ENCODE peak calls at places on chromosomes 3 and 15, in five cellular contexts. T is mesendoderm, H is neuronal stem cell, V is IMR-90, I is H1. P is an unnamed sample.

GRCh38 chr3:159838936-159839335 is 149.7 kb upstream of the IL12A start:
- DNase-seq in T (no peak), H (no peak), V (no peak), I (no peak), P (no peak)

GRCh38 chr3:134312873-134313838 is 61.1 kb downstream of the AMOTL2 start:
- DNase-seq in T (peak; percentile 92), H (peak; percentile 68), V (peak; percentile 76), I (no peak), P (peak; percentile 88)

GRCh38 chr3:172065967-172066762 is 26.8 kb downstream of the FNDC3B start:
- DNase-seq in T (no peak), H (no peak), V (peak; percentile 68), I (no peak), P (no peak)

GRCh38 chr3:152271465-152272035 is 2.8 kb downstream of the MBNL1 start:
- DNase-seq in T (no peak), H (no peak), V (no peak), I (no peak), P (no peak)

GRCh38 chr15:34223904-34224596 is 766 bp upstream of the EMC4 start:
- DNase-seq in T (no peak), H (no peak), V (peak; percentile 13), I (no peak), P (no peak)

GRCh38 chr3:8824238-8824637 is 54.8 kb upstream of the OXTR start:
- DNase-seq in T (no peak), H (no peak), V (peak; percentile 66), I (no peak), P (no peak)

GRCh38 chr3:120393252-120393651 is 44.1 kb upstream of the LRRC58 start:
- DNase-seq in T (no peak), H (no peak), V (peak; percentile 21), I (no peak), P (no peak)

GRCh38 chr3:5298453-5298852 is 110.9 kb downstream of the EDEM1 start:
- DNase-seq in T (no peak), H (no peak), V (no peak), I (no peak), P (no peak)

GRCh38 chr15:75200765-75201608 is 695 bp upstream of the C15orf39 start:
- DNase-seq in T (peak; percentile 87), H (peak; percentile 51), V (no peak), I (peak; percentile 63), P (peak; percentile 90)

GRCh38 chr3:106068386-106068785 is 199.6 kb upstream of the CBLB start:
- DNase-seq in T (no peak), H (no peak), V (no peak), I (no peak), P (no peak)

GRCh38 chr3:186640473-186640818 is 247 bp downstream of the FETUB start:
- DNase-seq in T (no peak), H (no peak), V (no peak), I (no peak), P (peak; percentile 62)

GRCh38 chr3:193914602-193915001 is 221.3 kb upstream of the HES1 start:
- DNase-seq in T (no peak), H (no peak), V (no peak), I (no peak), P (no peak)

GRCh38 chr3:8486434-8486833 is 15.2 kb upstream of the LMCD1 start:
- DNase-seq in T (no peak), H (no peak), V (no peak), I (no peak), P (no peak)

GRCh38 chr3:44355634-44356033 is 17.1 kb downstream of the TCAIM start:
- DNase-seq in T (no peak), H (no peak), V (peak; percentile 91), I (no peak), P (no peak)

GRCh38 chr15:81189583-81190283 is 6.9 kb upstream of the IL16 start:
- DNase-seq in T (no peak), H (no peak), V (peak; percentile 99), I (no peak), P (no peak)

GRCh38 chr3:120767106-120767505 is 24.6 kb downstream of the GTF2E1 start:
- DNase-seq in T (no peak), H (no peak), V (peak; percentile 74), I (no peak), P (no peak)

GRCh38 chr3:126104742-126105605 is 21.1 kb upstream of the SLC41A3 start:
- DNase-seq in T (no peak), H (no peak), V (no peak), I (no peak), P (no peak)

GRCh38 chr3:172294238-172294806 is 153.9 kb downstream of the GHSR start:
- DNase-seq in T (no peak), H (no peak), V (no peak), I (no peak), P (no peak)

GRCh38 chr3:5767304-5767703 is 579.8 kb downstream of the EDEM1 start:
- DNase-seq in T (no peak), H (no peak), V (no peak), I (no peak), P (no peak)

GRCh38 chr3:127254730-127255129 is 33.1 kb downstream of the PRR20G start:
- DNase-seq in T (no peak), H (no peak), V (no peak), I (no peak), P (no peak)

GRCh38 chr3:117435481-117435880 is 725.9 kb downstream of the TUSC7 start:
- DNase-seq in T (no peak), H (no peak), V (no peak), I (no peak), P (no peak)

GRCh38 chr3:133964547-133964946 is 65.2 kb downstream of the SLCO2A1 start:
- DNase-seq in T (peak; percentile 42), H (no peak), V (no peak), I (no peak), P (no peak)

GRCh38 chr3:16816048-16816780 is 68.5 kb upstream of the PLCL2 start:
- DNase-seq in T (no peak), H (no peak), V (no peak), I (no peak), P (no peak)

GRCh38 chr3:151320131-151320530 is 3.5 kb upstream of the GPR87 start:
- DNase-seq in T (no peak), H (no peak), V (no peak), I (no peak), P (no peak)

GRCh38 chr3:12947504-12948369 is 106.4 kb upstream of the RPL32 start:
- DNase-seq in T (peak; percentile 48), H (no peak), V (peak; percentile 68), I (no peak), P (peak; percentile 45)
- H3K18ac ChIP-seq in T (no peak overlapping the region), H (peak overlapping the region; percentile 69), V (peak overlapping the region; percentile 39), I (no peak overlapping the region), P (no peak overlapping the region)

DNA sequence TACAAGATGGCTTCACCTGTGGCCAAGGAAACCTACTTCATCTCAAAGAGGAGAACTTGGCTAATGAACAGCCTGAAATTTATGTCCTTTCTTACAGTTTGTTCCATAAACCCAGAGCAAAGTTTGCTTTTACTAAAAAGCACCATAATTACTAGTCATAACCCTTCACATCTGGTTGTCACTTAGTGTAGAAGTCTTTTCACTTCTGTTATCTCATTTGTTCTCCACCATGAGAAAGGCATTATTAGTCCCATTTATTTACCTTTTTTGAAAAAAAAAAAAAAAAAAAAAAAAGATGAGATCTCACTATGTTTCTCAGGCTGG is 76.2 kb upstream of the RNU6-1 start:
- DNase-seq in T (no peak), H (no peak), V (no peak), I (no peak), P (no peak)
- H3K4ac ChIP-seq in T (no peak overlapping the region), H (no peak overlapping the region), V (no peak overlapping the region), I (no peak overlapping the region), P (no peak overlapping the region)

DNA sequence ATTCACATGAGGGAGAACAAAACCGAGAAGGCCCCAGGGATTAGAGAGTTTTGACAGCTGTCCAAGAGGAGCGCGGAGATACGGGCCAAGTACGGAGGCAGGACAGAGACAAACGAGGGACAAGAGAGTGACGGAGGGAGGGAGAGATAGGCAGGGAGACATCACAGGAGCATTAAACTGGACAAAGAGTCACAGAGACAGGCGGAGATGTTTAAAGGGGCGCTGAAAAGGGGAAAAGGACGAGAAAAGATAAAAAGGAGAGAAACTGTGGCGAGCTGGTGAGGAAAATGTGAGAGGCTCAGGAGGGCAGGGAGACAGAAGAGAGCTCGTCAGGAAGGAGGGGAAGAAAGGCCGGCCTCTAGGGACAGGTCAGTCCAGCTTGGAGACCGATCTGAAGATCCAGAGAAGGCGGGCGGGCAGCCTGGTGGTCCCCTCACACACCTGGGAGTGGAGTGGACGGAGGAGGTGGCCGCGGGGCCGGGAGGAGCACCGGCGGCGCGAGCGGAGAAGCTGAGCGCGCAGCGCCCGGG is 40.5 kb upstream of the ROPN1 start:
- DNase-seq in T (peak; percentile 43), H (peak; percentile 48), V (no peak), I (no peak), P (peak; percentile 41)
- H3K18ac ChIP-seq in T (peak overlapping the region; percentile 78), H (peak overlapping the region; percentile 98), V (no peak overlapping the region), I (peak overlapping the region; percentile 78), P (peak overlapping the region; percentile 91)

DNA sequence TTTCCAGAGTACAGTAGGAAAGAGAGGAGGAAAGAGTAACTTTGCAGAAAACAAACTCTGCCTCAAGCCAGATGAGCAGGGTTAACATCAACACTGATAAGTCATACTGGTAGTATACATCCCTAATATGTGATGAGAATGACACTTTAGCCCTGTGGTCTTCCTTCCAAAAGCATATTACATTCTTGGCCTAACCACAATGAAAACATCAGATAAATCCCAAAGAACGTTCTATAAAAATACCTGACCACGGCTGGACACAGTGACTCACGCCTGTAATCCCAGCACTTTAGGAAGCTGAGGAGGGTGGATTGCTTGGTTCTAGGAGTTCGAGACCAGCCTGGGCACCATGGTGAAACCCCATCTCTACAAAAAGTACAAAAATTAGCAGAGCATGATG is 4.8 kb downstream of the TMCC1 start:
- DNase-seq in T (no peak), H (no peak), V (peak; percentile 98), I (no peak), P (no peak)
- H3K4ac ChIP-seq in T (no peak overlapping the region), H (no peak overlapping the region), V (no peak overlapping the region), I (no peak overlapping the region), P (no peak overlapping the region)

P was measured in H9.